ENCODE peak calls at places on chromosomes 2 and 18, in nine cellular contexts. One of them, this sample, is unnamed.

GRCh38 chr2:74764429-74765272 is 69.3 kb upstream of the HK2 start:
- DNase-seq in left ventricle myocardium inferior: no peak
- DNase-seq in stimulated activated CD4-positive, alpha-beta T cell treated with anti-CD3 and anti-CD28 coated beads, TNF-alpha, amount 100 ng/mL, for 48 hours: no peak
- DNase-seq in activated CD8-positive, alpha-beta T cell treated with anti-CD3 and anti-CD28 coated beads, Interleukin-2, amount 10 ng/mL, durations not matched to agents 7 days and 5 days: no peak
- DNase-seq in NCI-H2107: no peak
- DNase-seq in activated gamma-delta T cell treated with Interleukin-2 at 50 U/mL for 16 hours: no peak
- DNase-seq in lower lobe of right lung: no peak
- DNase-seq in HFF-Myc: no peak
- DNase-seq in cortex of kidney: no peak
- DNase-seq in this sample: no peak

GRCh38 chr18:42644729-42645131 is 470.8 kb downstream of the RIT2 start:
- DNase-seq in activated gamma-delta T cell treated with Interleukin-2 at 50 U/mL for 16 hours: no peak
- DNase-seq in cortex of kidney: no peak
- DNase-seq in activated CD8-positive, alpha-beta T cell treated with anti-CD3 and anti-CD28 coated beads, Interleukin-2, amount 10 ng/mL, durations not matched to agents 7 days and 5 days: no peak
- DNase-seq in stimulated activated CD4-positive, alpha-beta T cell treated with anti-CD3 and anti-CD28 coated beads, TNF-alpha, amount 100 ng/mL, for 48 hours: no peak
- DNase-seq in lower lobe of right lung: no peak
- DNase-seq in NCI-H2107: no peak
- DNase-seq in left ventricle myocardium inferior: no peak
- DNase-seq in HFF-Myc: no peak
- DNase-seq in this sample: no peak

GRCh38 chr2:151106805-151107490 is 154.7 kb downstream of the RBM43 start:
- DNase-seq in NCI-H2107: no peak
- DNase-seq in left ventricle myocardium inferior: no peak
- DNase-seq in lower lobe of right lung: no peak
- DNase-seq in activated gamma-delta T cell treated with Interleukin-2 at 50 U/mL for 16 hours: no peak
- DNase-seq in activated CD8-positive, alpha-beta T cell treated with anti-CD3 and anti-CD28 coated beads, Interleukin-2, amount 10 ng/mL, durations not matched to agents 7 days and 5 days: no peak
- DNase-seq in HFF-Myc: peak
- DNase-seq in stimulated activated CD4-positive, alpha-beta T cell treated with anti-CD3 and anti-CD28 coated beads, TNF-alpha, amount 100 ng/mL, for 48 hours: no peak
- DNase-seq in cortex of kidney: no peak
- DNase-seq in this sample: no peak

GRCh38 chr2:15615310-15615920 is 23.7 kb downstream of the DDX1 start:
- DNase-seq in stimulated activated CD4-positive, alpha-beta T cell treated with anti-CD3 and anti-CD28 coated beads, TNF-alpha, amount 100 ng/mL, for 48 hours: no peak
- DNase-seq in lower lobe of right lung: no peak
- DNase-seq in activated CD8-positive, alpha-beta T cell treated with anti-CD3 and anti-CD28 coated beads, Interleukin-2, amount 10 ng/mL, durations not matched to agents 7 days and 5 days: no peak
- DNase-seq in HFF-Myc: no peak
- DNase-seq in activated gamma-delta T cell treated with Interleukin-2 at 50 U/mL for 16 hours: no peak
- DNase-seq in cortex of kidney: no peak
- DNase-seq in left ventricle myocardium inferior: no peak
- DNase-seq in NCI-H2107: no peak
- DNase-seq in this sample: no peak

GRCh38 chr2:85438291-85439110 is 20.0 kb downstream of the SH2D6 start:
- DNase-seq in cortex of kidney: no peak
- DNase-seq in lower lobe of right lung: no peak
- DNase-seq in activated CD8-positive, alpha-beta T cell treated with anti-CD3 and anti-CD28 coated beads, Interleukin-2, amount 10 ng/mL, durations not matched to agents 7 days and 5 days: no peak
- DNase-seq in activated gamma-delta T cell treated with Interleukin-2 at 50 U/mL for 16 hours: no peak
- DNase-seq in NCI-H2107: no peak
- DNase-seq in HFF-Myc: no peak
- DNase-seq in stimulated activated CD4-positive, alpha-beta T cell treated with anti-CD3 and anti-CD28 coated beads, TNF-alpha, amount 100 ng/mL, for 48 hours: no peak
- DNase-seq in left ventricle myocardium inferior: peak
- DNase-seq in this sample: no peak

GRCh38 chr2:109053716-109054115 is 64.7 kb upstream of the EDAR start:
- DNase-seq in NCI-H2107: no peak
- DNase-seq in lower lobe of right lung: no peak
- DNase-seq in activated gamma-delta T cell treated with Interleukin-2 at 50 U/mL for 16 hours: no peak
- DNase-seq in HFF-Myc: no peak
- DNase-seq in left ventricle myocardium inferior: no peak
- DNase-seq in activated CD8-positive, alpha-beta T cell treated with anti-CD3 and anti-CD28 coated beads, Interleukin-2, amount 10 ng/mL, durations not matched to agents 7 days and 5 days: no peak
- DNase-seq in cortex of kidney: no peak
- DNase-seq in stimulated activated CD4-positive, alpha-beta T cell treated with anti-CD3 and anti-CD28 coated beads, TNF-alpha, amount 100 ng/mL, for 48 hours: no peak
- DNase-seq in this sample: no peak

GRCh38 chr18:3848316-3848715 is 398.3 kb downstream of the TGIF1 start:
- DNase-seq in stimulated activated CD4-positive, alpha-beta T cell treated with anti-CD3 and anti-CD28 coated beads, TNF-alpha, amount 100 ng/mL, for 48 hours: no peak
- DNase-seq in left ventricle myocardium inferior: no peak
- DNase-seq in NCI-H2107: no peak
- DNase-seq in HFF-Myc: no peak
- DNase-seq in activated gamma-delta T cell treated with Interleukin-2 at 50 U/mL for 16 hours: no peak
- DNase-seq in lower lobe of right lung: no peak
- DNase-seq in activated CD8-positive, alpha-beta T cell treated with anti-CD3 and anti-CD28 coated beads, Interleukin-2, amount 10 ng/mL, durations not matched to agents 7 days and 5 days: no peak
- DNase-seq in cortex of kidney: no peak
- DNase-seq in this sample: no peak

GRCh38 chr2:159225025-159226016 is 61.2 kb downstream of the WDSUB1 start:
- DNase-seq in lower lobe of right lung: no peak
- DNase-seq in NCI-H2107: no peak
- DNase-seq in HFF-Myc: no peak
- DNase-seq in activated CD8-positive, alpha-beta T cell treated with anti-CD3 and anti-CD28 coated beads, Interleukin-2, amount 10 ng/mL, durations not matched to agents 7 days and 5 days: no peak
- DNase-seq in left ventricle myocardium inferior: peak
- DNase-seq in activated gamma-delta T cell treated with Interleukin-2 at 50 U/mL for 16 hours: no peak
- DNase-seq in stimulated activated CD4-positive, alpha-beta T cell treated with anti-CD3 and anti-CD28 coated beads, TNF-alpha, amount 100 ng/mL, for 48 hours: no peak
- DNase-seq in cortex of kidney: no peak
- DNase-seq in this sample: no peak

GRCh38 chr2:60519259-60519863 is 34.1 kb downstream of the BCL11A start:
- DNase-seq in activated gamma-delta T cell treated with Interleukin-2 at 50 U/mL for 16 hours: no peak
- DNase-seq in stimulated activated CD4-positive, alpha-beta T cell treated with anti-CD3 and anti-CD28 coated beads, TNF-alpha, amount 100 ng/mL, for 48 hours: no peak
- DNase-seq in activated CD8-positive, alpha-beta T cell treated with anti-CD3 and anti-CD28 coated beads, Interleukin-2, amount 10 ng/mL, durations not matched to agents 7 days and 5 days: no peak
- DNase-seq in cortex of kidney: no peak
- DNase-seq in NCI-H2107: no peak
- DNase-seq in lower lobe of right lung: no peak
- DNase-seq in left ventricle myocardium inferior: no peak
- DNase-seq in HFF-Myc: no peak
- DNase-seq in this sample: no peak

GRCh38 chr2:66433695-66433944 is 1.3 kb upstream of the MEIS1 start:
- DNase-seq in HFF-Myc: no peak
- DNase-seq in activated CD8-positive, alpha-beta T cell treated with anti-CD3 and anti-CD28 coated beads, Interleukin-2, amount 10 ng/mL, durations not matched to agents 7 days and 5 days: no peak
- DNase-seq in NCI-H2107: no peak
- DNase-seq in cortex of kidney: no peak
- DNase-seq in lower lobe of right lung: no peak
- DNase-seq in stimulated activated CD4-positive, alpha-beta T cell treated with anti-CD3 and anti-CD28 coated beads, TNF-alpha, amount 100 ng/mL, for 48 hours: no peak
- DNase-seq in activated gamma-delta T cell treated with Interleukin-2 at 50 U/mL for 16 hours: no peak
- DNase-seq in left ventricle myocardium inferior: no peak
- DNase-seq in this sample: no peak

GRCh38 chr2:237097326-237097910 is 11.7 kb downstream of the COPS8 start:
- DNase-seq in lower lobe of right lung: no peak
- DNase-seq in activated CD8-positive, alpha-beta T cell treated with anti-CD3 and anti-CD28 coated beads, Interleukin-2, amount 10 ng/mL, durations not matched to agents 7 days and 5 days: no peak
- DNase-seq in stimulated activated CD4-positive, alpha-beta T cell treated with anti-CD3 and anti-CD28 coated beads, TNF-alpha, amount 100 ng/mL, for 48 hours: no peak
- DNase-seq in HFF-Myc: no peak
- DNase-seq in cortex of kidney: no peak
- DNase-seq in NCI-H2107: no peak
- DNase-seq in activated gamma-delta T cell treated with Interleukin-2 at 50 U/mL for 16 hours: no peak
- DNase-seq in left ventricle myocardium inferior: no peak
- DNase-seq in this sample: no peak

GRCh38 chr18:7321831-7322230 is 90.9 kb downstream of the LRRC30 start:
- DNase-seq in stimulated activated CD4-positive, alpha-beta T cell treated with anti-CD3 and anti-CD28 coated beads, TNF-alpha, amount 100 ng/mL, for 48 hours: no peak
- DNase-seq in activated CD8-positive, alpha-beta T cell treated with anti-CD3 and anti-CD28 coated beads, Interleukin-2, amount 10 ng/mL, durations not matched to agents 7 days and 5 days: no peak
- DNase-seq in activated gamma-delta T cell treated with Interleukin-2 at 50 U/mL for 16 hours: no peak
- DNase-seq in HFF-Myc: no peak
- DNase-seq in cortex of kidney: no peak
- DNase-seq in NCI-H2107: no peak
- DNase-seq in lower lobe of right lung: no peak
- DNase-seq in left ventricle myocardium inferior: no peak
- DNase-seq in this sample: no peak

GRCh38 chr2:66790651-66791181 is 355.8 kb downstream of the MEIS1 start:
- DNase-seq in NCI-H2107: no peak
- DNase-seq in stimulated activated CD4-positive, alpha-beta T cell treated with anti-CD3 and anti-CD28 coated beads, TNF-alpha, amount 100 ng/mL, for 48 hours: no peak
- DNase-seq in left ventricle myocardium inferior: no peak
- DNase-seq in HFF-Myc: no peak
- DNase-seq in activated CD8-positive, alpha-beta T cell treated with anti-CD3 and anti-CD28 coated beads, Interleukin-2, amount 10 ng/mL, durations not matched to agents 7 days and 5 days: no peak
- DNase-seq in cortex of kidney: no peak
- DNase-seq in lower lobe of right lung: no peak
- DNase-seq in activated gamma-delta T cell treated with Interleukin-2 at 50 U/mL for 16 hours: no peak
- DNase-seq in this sample: no peak

GRCh38 chr2:241014764-241015163 is 16.3 kb downstream of the SNED1 start:
- DNase-seq in NCI-H2107: no peak
- DNase-seq in activated CD8-positive, alpha-beta T cell treated with anti-CD3 and anti-CD28 coated beads, Interleukin-2, amount 10 ng/mL, durations not matched to agents 7 days and 5 days: no peak
- DNase-seq in HFF-Myc: no peak
- DNase-seq in stimulated activated CD4-positive, alpha-beta T cell treated with anti-CD3 and anti-CD28 coated beads, TNF-alpha, amount 100 ng/mL, for 48 hours: no peak
- DNase-seq in lower lobe of right lung: no peak
- DNase-seq in left ventricle myocardium inferior: no peak
- DNase-seq in activated gamma-delta T cell treated with Interleukin-2 at 50 U/mL for 16 hours: no peak
- DNase-seq in cortex of kidney: no peak
- DNase-seq in this sample: no peak

GRCh38 chr2:121287146-121287798 is 2.3 kb upstream of the TFCP2L1 start:
- DNase-seq in activated CD8-positive, alpha-beta T cell treated with anti-CD3 and anti-CD28 coated beads, Interleukin-2, amount 10 ng/mL, durations not matched to agents 7 days and 5 days: no peak
- DNase-seq in cortex of kidney: no peak
- DNase-seq in lower lobe of right lung: peak
- DNase-seq in HFF-Myc: no peak
- DNase-seq in stimulated activated CD4-positive, alpha-beta T cell treated with anti-CD3 and anti-CD28 coated beads, TNF-alpha, amount 100 ng/mL, for 48 hours: no peak
- DNase-seq in left ventricle myocardium inferior: peak
- DNase-seq in activated gamma-delta T cell treated with Interleukin-2 at 50 U/mL for 16 hours: no peak
- DNase-seq in NCI-H2107: no peak
- DNase-seq in this sample: no peak

GRCh38 chr2:1497122-1497611 is 83.9 kb downstream of the TPO start:
- DNase-seq in activated gamma-delta T cell treated with Interleukin-2 at 50 U/mL for 16 hours: no peak
- DNase-seq in NCI-H2107: no peak
- DNase-seq in HFF-Myc: no peak
- DNase-seq in activated CD8-positive, alpha-beta T cell treated with anti-CD3 and anti-CD28 coated beads, Interleukin-2, amount 10 ng/mL, durations not matched to agents 7 days and 5 days: no peak
- DNase-seq in stimulated activated CD4-positive, alpha-beta T cell treated with anti-CD3 and anti-CD28 coated beads, TNF-alpha, amount 100 ng/mL, for 48 hours: no peak
- DNase-seq in lower lobe of right lung: no peak
- DNase-seq in cortex of kidney: no peak
- DNase-seq in left ventricle myocardium inferior: no peak
- DNase-seq in this sample: no peak

GRCh38 chr2:72128059-72128842 is 19.4 kb downstream of the CYP26B1 start:
- DNase-seq in lower lobe of right lung: no peak
- DNase-seq in left ventricle myocardium inferior: no peak
- DNase-seq in NCI-H2107: no peak
- DNase-seq in HFF-Myc: no peak
- DNase-seq in cortex of kidney: no peak
- DNase-seq in activated CD8-positive, alpha-beta T cell treated with anti-CD3 and anti-CD28 coated beads, Interleukin-2, amount 10 ng/mL, durations not matched to agents 7 days and 5 days: no peak
- DNase-seq in stimulated activated CD4-positive, alpha-beta T cell treated with anti-CD3 and anti-CD28 coated beads, TNF-alpha, amount 100 ng/mL, for 48 hours: no peak
- DNase-seq in activated gamma-delta T cell treated with Interleukin-2 at 50 U/mL for 16 hours: peak
- DNase-seq in this sample: no peak

GRCh38 chr2:161905389-161906046 is 168.5 kb downstream of the DPP4 start:
- DNase-seq in left ventricle myocardium inferior: no peak
- DNase-seq in activated gamma-delta T cell treated with Interleukin-2 at 50 U/mL for 16 hours: no peak
- DNase-seq in activated CD8-positive, alpha-beta T cell treated with anti-CD3 and anti-CD28 coated beads, Interleukin-2, amount 10 ng/mL, durations not matched to agents 7 days and 5 days: no peak
- DNase-seq in stimulated activated CD4-positive, alpha-beta T cell treated with anti-CD3 and anti-CD28 coated beads, TNF-alpha, amount 100 ng/mL, for 48 hours: no peak
- DNase-seq in HFF-Myc: no peak
- DNase-seq in NCI-H2107: no peak
- DNase-seq in cortex of kidney: no peak
- DNase-seq in lower lobe of right lung: no peak
- DNase-seq in this sample: peak

GRCh38 chr2:227411320-227411989 is 23.7 kb upstream of the SCYGR1 start:
- DNase-seq in HFF-Myc: no peak
- DNase-seq in left ventricle myocardium inferior: no peak
- DNase-seq in NCI-H2107: no peak
- DNase-seq in activated CD8-positive, alpha-beta T cell treated with anti-CD3 and anti-CD28 coated beads, Interleukin-2, amount 10 ng/mL, durations not matched to agents 7 days and 5 days: peak
- DNase-seq in stimulated activated CD4-positive, alpha-beta T cell treated with anti-CD3 and anti-CD28 coated beads, TNF-alpha, amount 100 ng/mL, for 48 hours: peak
- DNase-seq in lower lobe of right lung: no peak
- DNase-seq in activated gamma-delta T cell treated with Interleukin-2 at 50 U/mL for 16 hours: no peak
- DNase-seq in cortex of kidney: no peak
- DNase-seq in this sample: peak

GRCh38 chr2:102122115-102122514 is 20.4 kb upstream of the IL1R1 start:
- DNase-seq in HFF-Myc: no peak
- DNase-seq in cortex of kidney: no peak
- DNase-seq in activated gamma-delta T cell treated with Interleukin-2 at 50 U/mL for 16 hours: no peak
- DNase-seq in left ventricle myocardium inferior: no peak
- DNase-seq in NCI-H2107: no peak
- DNase-seq in activated CD8-positive, alpha-beta T cell treated with anti-CD3 and anti-CD28 coated beads, Interleukin-2, amount 10 ng/mL, durations not matched to agents 7 days and 5 days: no peak
- DNase-seq in lower lobe of right lung: no peak
- DNase-seq in stimulated activated CD4-positive, alpha-beta T cell treated with anti-CD3 and anti-CD28 coated beads, TNF-alpha, amount 100 ng/mL, for 48 hours: no peak
- DNase-seq in this sample: no peak

GRCh38 chr2:18645315-18645714 is 55.9 kb upstream of the NT5C1B start:
- DNase-seq in HFF-Myc: no peak
- DNase-seq in NCI-H2107: no peak
- DNase-seq in activated gamma-delta T cell treated with Interleukin-2 at 50 U/mL for 16 hours: no peak
- DNase-seq in stimulated activated CD4-positive, alpha-beta T cell treated with anti-CD3 and anti-CD28 coated beads, TNF-alpha, amount 100 ng/mL, for 48 hours: no peak
- DNase-seq in lower lobe of right lung: no peak
- DNase-seq in left ventricle myocardium inferior: no peak
- DNase-seq in cortex of kidney: no peak
- DNase-seq in activated CD8-positive, alpha-beta T cell treated with anti-CD3 and anti-CD28 coated beads, Interleukin-2, amount 10 ng/mL, durations not matched to agents 7 days and 5 days: no peak
- DNase-seq in this sample: no peak

GRCh38 chr18:73661457-73661856 is 486.2 kb downstream of the FBXO15 start:
- DNase-seq in lower lobe of right lung: no peak
- DNase-seq in left ventricle myocardium inferior: no peak
- DNase-seq in activated CD8-positive, alpha-beta T cell treated with anti-CD3 and anti-CD28 coated beads, Interleukin-2, amount 10 ng/mL, durations not matched to agents 7 days and 5 days: no peak
- DNase-seq in HFF-Myc: no peak
- DNase-seq in stimulated activated CD4-positive, alpha-beta T cell treated with anti-CD3 and anti-CD28 coated beads, TNF-alpha, amount 100 ng/mL, for 48 hours: no peak
- DNase-seq in NCI-H2107: no peak
- DNase-seq in activated gamma-delta T cell treated with Interleukin-2 at 50 U/mL for 16 hours: no peak
- DNase-seq in cortex of kidney: no peak
- DNase-seq in this sample: no peak

GRCh38 chr18:37846996-37847395 is 281.4 kb upstream of the CELF4 start:
- DNase-seq in HFF-Myc: no peak
- DNase-seq in stimulated activated CD4-positive, alpha-beta T cell treated with anti-CD3 and anti-CD28 coated beads, TNF-alpha, amount 100 ng/mL, for 48 hours: no peak
- DNase-seq in cortex of kidney: no peak
- DNase-seq in left ventricle myocardium inferior: no peak
- DNase-seq in activated CD8-positive, alpha-beta T cell treated with anti-CD3 and anti-CD28 coated beads, Interleukin-2, amount 10 ng/mL, durations not matched to agents 7 days and 5 days: no peak
- DNase-seq in NCI-H2107: no peak
- DNase-seq in activated gamma-delta T cell treated with Interleukin-2 at 50 U/mL for 16 hours: no peak
- DNase-seq in lower lobe of right lung: no peak
- DNase-seq in this sample: no peak

GRCh38 chr2:71989671-71990070 is 158.0 kb downstream of the CYP26B1 start:
- DNase-seq in left ventricle myocardium inferior: no peak
- DNase-seq in NCI-H2107: no peak
- DNase-seq in stimulated activated CD4-positive, alpha-beta T cell treated with anti-CD3 and anti-CD28 coated beads, TNF-alpha, amount 100 ng/mL, for 48 hours: no peak
- DNase-seq in HFF-Myc: no peak
- DNase-seq in cortex of kidney: no peak
- DNase-seq in activated CD8-positive, alpha-beta T cell treated with anti-CD3 and anti-CD28 coated beads, Interleukin-2, amount 10 ng/mL, durations not matched to agents 7 days and 5 days: no peak
- DNase-seq in lower lobe of right lung: no peak
- DNase-seq in activated gamma-delta T cell treated with Interleukin-2 at 50 U/mL for 16 hours: no peak
- DNase-seq in this sample: no peak

GRCh38 chr2:181164699-181165098 is 184.3 kb downstream of the UBE2E3 start:
- DNase-seq in activated gamma-delta T cell treated with Interleukin-2 at 50 U/mL for 16 hours: no peak
- DNase-seq in stimulated activated CD4-positive, alpha-beta T cell treated with anti-CD3 and anti-CD28 coated beads, TNF-alpha, amount 100 ng/mL, for 48 hours: no peak
- DNase-seq in activated CD8-positive, alpha-beta T cell treated with anti-CD3 and anti-CD28 coated beads, Interleukin-2, amount 10 ng/mL, durations not matched to agents 7 days and 5 days: no peak
- DNase-seq in HFF-Myc: no peak
- DNase-seq in left ventricle myocardium inferior: no peak
- DNase-seq in cortex of kidney: no peak
- DNase-seq in lower lobe of right lung: no peak
- DNase-seq in NCI-H2107: no peak
- DNase-seq in this sample: no peak

GRCh38 chr18:24248359-24248758 is 109.5 kb downstream of the CABYR start:
- DNase-seq in left ventricle myocardium inferior: no peak
- DNase-seq in cortex of kidney: no peak
- DNase-seq in activated CD8-positive, alpha-beta T cell treated with anti-CD3 and anti-CD28 coated beads, Interleukin-2, amount 10 ng/mL, durations not matched to agents 7 days and 5 days: no peak
- DNase-seq in stimulated activated CD4-positive, alpha-beta T cell treated with anti-CD3 and anti-CD28 coated beads, TNF-alpha, amount 100 ng/mL, for 48 hours: no peak
- DNase-seq in lower lobe of right lung: no peak
- DNase-seq in activated gamma-delta T cell treated with Interleukin-2 at 50 U/mL for 16 hours: no peak
- DNase-seq in HFF-Myc: no peak
- DNase-seq in NCI-H2107: no peak
- DNase-seq in this sample: no peak

GRCh38 chr2:36459725-36460137 is 104.2 kb downstream of the CRIM1 start:
- DNase-seq in activated CD8-positive, alpha-beta T cell treated with anti-CD3 and anti-CD28 coated beads, Interleukin-2, amount 10 ng/mL, durations not matched to agents 7 days and 5 days: no peak
- DNase-seq in NCI-H2107: peak
- DNase-seq in cortex of kidney: no peak
- DNase-seq in activated gamma-delta T cell treated with Interleukin-2 at 50 U/mL for 16 hours: no peak
- DNase-seq in HFF-Myc: no peak
- DNase-seq in lower lobe of right lung: no peak
- DNase-seq in stimulated activated CD4-positive, alpha-beta T cell treated with anti-CD3 and anti-CD28 coated beads, TNF-alpha, amount 100 ng/mL, for 48 hours: no peak
- DNase-seq in left ventricle myocardium inferior: no peak
- DNase-seq in this sample: no peak

This sample was measured in immature natural killer cell.